ENCODE peak calls at places on chromosomes 3 and 15, in six cellular contexts. One of them, this sample, is unnamed.
A peak's percentile ranks its signal among the peaks of the same experiment; 100 is the strongest.

GRCh38 chr3:53192608-53193007 is 31.6 kb downstream of the PRKCD start:
- DNase-seq in A549: no peak
- DNase-seq in K562: no peak
- DNase-seq in HepG2: no peak
- DNase-seq in endothelial cell of umbilical vein: no peak
- DNase-seq in GM12878: no peak
- DNase-seq in this sample: no peak

GRCh38 chr15:30984118-30984517 is 7.3 kb downstream of the MTMR10 start:
- DNase-seq in HepG2: no peak
- DNase-seq in A549: no peak
- DNase-seq in endothelial cell of umbilical vein: no peak
- DNase-seq in K562: no peak
- DNase-seq in GM12878: no peak
- DNase-seq in this sample: no peak

GRCh38 chr15:65033659-65034269 is 4.3 kb upstream of the MTFMT start:
- DNase-seq in K562: peak; percentile 53
- DNase-seq in A549: no peak
- DNase-seq in endothelial cell of umbilical vein: peak; percentile 38
- DNase-seq in HepG2: peak; percentile 63
- DNase-seq in GM12878: no peak
- DNase-seq in this sample: peak; percentile 56

GRCh38 chr15:97759363-97759762 is 201.1 kb upstream of the ARRDC4 start:
- DNase-seq in K562: peak; percentile 15
- DNase-seq in A549: no peak
- DNase-seq in GM12878: no peak
- DNase-seq in endothelial cell of umbilical vein: peak; percentile 62
- DNase-seq in HepG2: no peak
- DNase-seq in this sample: peak; percentile 73

GRCh38 chr3:38725726-38726410 is 76.4 kb upstream of the SCN5A start:
- DNase-seq in endothelial cell of umbilical vein: peak; percentile 84
- DNase-seq in HepG2: no peak
- DNase-seq in GM12878: no peak
- DNase-seq in K562: peak; percentile 89
- DNase-seq in A549: no peak
- DNase-seq in this sample: no peak

GRCh38 chr15:101489633-101490407 is at the start of gene PCSK6:
- DNase-seq in GM12878: no peak
- DNase-seq in HepG2: no peak
- DNase-seq in A549: peak; percentile 66
- DNase-seq in K562: peak; percentile 49
- DNase-seq in endothelial cell of umbilical vein: no peak
- DNase-seq in this sample: peak; percentile 51

GRCh38 chr3:158709666-158710083 is 22.6 kb downstream of the RARRES1 start:
- DNase-seq in A549: no peak
- DNase-seq in HepG2: no peak
- DNase-seq in endothelial cell of umbilical vein: peak; percentile 54
- DNase-seq in K562: peak; percentile 62
- DNase-seq in GM12878: no peak
- DNase-seq in this sample: peak; percentile 28

GRCh38 chr3:59115355-59116136 is 65.7 kb upstream of the CFAP20DC start:
- DNase-seq in GM12878: no peak
- DNase-seq in HepG2: no peak
- DNase-seq in endothelial cell of umbilical vein: no peak
- DNase-seq in K562: no peak
- DNase-seq in A549: no peak
- DNase-seq in this sample: no peak

GRCh38 chr3:175336406-175337133 is 477.4 kb downstream of the NAALADL2 start:
- DNase-seq in K562: no peak
- DNase-seq in HepG2: no peak
- DNase-seq in A549: no peak
- DNase-seq in GM12878: no peak
- DNase-seq in endothelial cell of umbilical vein: no peak
- DNase-seq in this sample: no peak

GRCh38 chr3:24622138-24622537 is 127.5 kb upstream of the THRB start:
- DNase-seq in HepG2: no peak
- DNase-seq in A549: no peak
- DNase-seq in GM12878: no peak
- DNase-seq in K562: peak; percentile 12
- DNase-seq in endothelial cell of umbilical vein: no peak
- DNase-seq in this sample: no peak

GRCh38 chr15:61639491-61639890 is 410.4 kb upstream of the RORA start:
- DNase-seq in endothelial cell of umbilical vein: no peak
- DNase-seq in HepG2: no peak
- DNase-seq in A549: no peak
- DNase-seq in GM12878: no peak
- DNase-seq in K562: no peak
- DNase-seq in this sample: no peak

GRCh38 chr3:56157693-56158092 is 310.6 kb downstream of the ERC2 start:
- DNase-seq in A549: no peak
- DNase-seq in GM12878: peak; percentile 1
- DNase-seq in endothelial cell of umbilical vein: no peak
- DNase-seq in HepG2: no peak
- DNase-seq in K562: no peak
- DNase-seq in this sample: peak; percentile 90

GRCh38 chr3:142497729-142498128 is 49.9 kb upstream of the XRN1 start:
- DNase-seq in A549: no peak
- DNase-seq in K562: no peak
- DNase-seq in HepG2: no peak
- DNase-seq in endothelial cell of umbilical vein: no peak
- DNase-seq in GM12878: no peak
- DNase-seq in this sample: no peak

GRCh38 chr3:179272385-179272784 is 21.5 kb upstream of the KCNMB3 start:
- DNase-seq in HepG2: no peak
- DNase-seq in endothelial cell of umbilical vein: peak; percentile 49
- DNase-seq in A549: no peak
- DNase-seq in K562: no peak
- DNase-seq in GM12878: no peak
- DNase-seq in this sample: no peak

GRCh38 chr3:82568776-82569338 is 807.4 kb upstream of the GBE1 start:
- DNase-seq in A549: no peak
- DNase-seq in HepG2: peak; percentile 31
- DNase-seq in endothelial cell of umbilical vein: no peak
- DNase-seq in GM12878: no peak
- DNase-seq in K562: no peak
- DNase-seq in this sample: no peak

GRCh38 chr15:98597666-98598065 is 50.7 kb upstream of the IGF1R start:
- DNase-seq in A549: no peak
- DNase-seq in K562: no peak
- DNase-seq in HepG2: no peak
- DNase-seq in GM12878: no peak
- DNase-seq in endothelial cell of umbilical vein: no peak
- DNase-seq in this sample: no peak

GRCh38 chr3:8895829-8896228 is 67.4 kb downstream of the RAD18 start:
- DNase-seq in endothelial cell of umbilical vein: no peak
- DNase-seq in K562: no peak
- DNase-seq in A549: no peak
- DNase-seq in GM12878: no peak
- DNase-seq in HepG2: no peak
- DNase-seq in this sample: no peak

GRCh38 chr3:129593595-129594339 is 12.7 kb downstream of the PLXND1 start:
- DNase-seq in endothelial cell of umbilical vein: peak; percentile 74
- DNase-seq in HepG2: peak; percentile 95
- DNase-seq in K562: no peak
- DNase-seq in A549: no peak
- DNase-seq in GM12878: no peak
- DNase-seq in this sample: peak; percentile 97

GRCh38 chr3:133476971-133477375 is 77.1 kb downstream of the BFSP2 start:
- DNase-seq in endothelial cell of umbilical vein: no peak
- DNase-seq in HepG2: no peak
- DNase-seq in K562: no peak
- DNase-seq in GM12878: no peak
- DNase-seq in A549: no peak
- DNase-seq in this sample: no peak

GRCh38 chr3:153599685-153600084 is 437.7 kb downstream of the RAP2B start:
- DNase-seq in HepG2: peak; percentile 76
- DNase-seq in endothelial cell of umbilical vein: peak; percentile 87
- DNase-seq in GM12878: no peak
- DNase-seq in K562: no peak
- DNase-seq in A549: no peak
- DNase-seq in this sample: no peak

GRCh38 chr3:10786640-10787039 is 29.4 kb upstream of the SLC6A11 start:
- DNase-seq in HepG2: no peak
- DNase-seq in K562: no peak
- DNase-seq in A549: no peak
- DNase-seq in endothelial cell of umbilical vein: no peak
- DNase-seq in GM12878: no peak
- DNase-seq in this sample: no peak

GRCh38 chr3:10780243-10780642 is 35.8 kb upstream of the SLC6A11 start:
- DNase-seq in HepG2: no peak
- DNase-seq in A549: no peak
- DNase-seq in GM12878: no peak
- DNase-seq in K562: no peak
- DNase-seq in endothelial cell of umbilical vein: no peak
- DNase-seq in this sample: no peak

GRCh38 chr3:10782011-10782410 is 34.0 kb upstream of the SLC6A11 start:
- DNase-seq in HepG2: no peak
- DNase-seq in endothelial cell of umbilical vein: no peak
- DNase-seq in A549: no peak
- DNase-seq in GM12878: no peak
- DNase-seq in K562: no peak
- DNase-seq in this sample: no peak

GRCh38 chr3:10780922-10781321 is 35.1 kb upstream of the SLC6A11 start:
- DNase-seq in K562: no peak
- DNase-seq in GM12878: no peak
- DNase-seq in HepG2: no peak
- DNase-seq in A549: no peak
- DNase-seq in endothelial cell of umbilical vein: no peak
- DNase-seq in this sample: no peak

GRCh38 chr3:10783360-10784346 is 32.4 kb upstream of the SLC6A11 start:
- DNase-seq in GM12878: no peak
- DNase-seq in endothelial cell of umbilical vein: peak; percentile 33
- DNase-seq in K562: peak; percentile 60
- DNase-seq in HepG2: peak; percentile 36
- DNase-seq in A549: peak; percentile 40
- DNase-seq in this sample: peak; percentile 46
- TF ChIP-seq MYC in GM12878: no peak
- TF ChIP-seq MYC in endothelial cell of umbilical vein: no peak
- TF ChIP-seq MYC in K562: no peak
- TF ChIP-seq MYC in HepG2: no peak
- TF ChIP-seq MYC in A549: no peak
- TF ChIP-seq MYC in this sample: no peak

DNA sequence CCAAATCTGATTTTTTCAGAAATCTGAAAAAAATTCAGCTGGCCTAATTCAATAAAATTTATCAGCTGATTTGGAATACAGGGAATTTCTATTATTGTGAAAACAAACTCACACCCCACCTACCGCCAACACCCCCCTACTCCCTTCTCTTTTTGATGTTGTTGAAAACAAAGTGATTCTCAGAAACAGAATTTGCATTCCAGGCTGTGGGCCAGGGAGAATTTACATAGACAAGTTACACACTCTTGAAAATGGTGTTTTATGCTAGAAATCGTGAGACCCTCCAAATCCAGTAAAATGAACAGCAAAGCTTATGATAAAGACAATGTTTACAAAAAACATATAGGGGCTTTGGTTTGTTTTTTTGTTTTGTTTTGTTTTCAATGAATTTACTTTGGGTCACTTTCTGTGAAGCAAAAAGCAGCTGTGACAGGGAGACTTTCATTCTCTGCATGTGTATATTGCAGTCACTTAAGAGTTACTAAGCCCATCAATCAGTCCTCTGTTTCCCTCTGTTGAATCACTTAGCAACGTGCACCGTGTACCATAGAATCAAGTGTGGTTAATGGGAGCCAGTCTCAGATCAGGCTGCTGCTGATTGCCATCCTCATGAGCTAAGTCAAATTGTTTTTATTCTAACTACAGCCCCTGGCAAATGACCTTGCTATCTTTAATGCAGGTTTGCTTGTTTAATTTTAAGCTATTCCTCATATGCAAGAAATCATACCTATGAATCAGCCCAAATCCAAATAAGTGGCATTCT is 159.8 kb downstream of the ALCAM start:
- DNase-seq in HepG2: no peak
- DNase-seq in GM12878: no peak
- DNase-seq in endothelial cell of umbilical vein: no peak
- DNase-seq in A549: no peak
- DNase-seq in K562: no peak
- DNase-seq in this sample: no peak
- TF ChIP-seq MYC in HepG2: no peak
- TF ChIP-seq MYC in GM12878: no peak
- TF ChIP-seq MYC in endothelial cell of umbilical vein: no peak
- TF ChIP-seq MYC in A549: no peak
- TF ChIP-seq MYC in K562: no peak
- TF ChIP-seq MYC in this sample: no peak

DNA sequence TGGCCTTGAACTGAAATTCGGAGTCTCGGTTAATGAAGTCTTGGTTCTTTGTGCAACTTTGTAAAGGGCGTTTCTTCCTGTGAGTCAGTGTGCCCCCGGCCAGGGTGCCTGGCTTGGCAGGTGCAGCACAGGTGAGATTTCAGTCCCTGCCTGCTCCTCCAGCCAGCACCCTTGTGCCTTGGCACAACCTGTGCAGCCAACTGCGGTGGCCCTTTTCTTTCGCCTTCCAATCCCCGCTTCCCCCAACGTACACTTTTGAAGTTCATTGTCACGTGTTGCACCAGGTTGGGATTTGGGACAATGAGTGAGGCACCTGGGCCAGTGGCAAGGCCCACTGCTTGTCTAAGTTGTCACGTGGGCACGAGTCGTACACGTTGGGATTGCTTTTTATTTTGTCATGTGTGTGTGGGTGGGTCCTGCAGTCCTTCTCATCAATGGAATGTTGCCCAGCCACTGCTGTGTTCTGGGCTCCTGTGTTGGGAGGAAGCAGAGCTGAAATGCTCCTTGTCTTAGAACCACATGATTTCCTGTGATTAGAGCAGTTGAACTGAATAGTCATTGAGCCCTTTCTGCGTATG is 242.9 kb upstream of the BHLHE40 start:
- DNase-seq in HepG2: no peak
- DNase-seq in GM12878: no peak
- DNase-seq in endothelial cell of umbilical vein: peak; percentile 79
- DNase-seq in A549: no peak
- DNase-seq in K562: no peak
- DNase-seq in this sample: no peak
- TF ChIP-seq MYC in HepG2: no peak
- TF ChIP-seq MYC in GM12878: no peak
- TF ChIP-seq MYC in endothelial cell of umbilical vein: no peak
- TF ChIP-seq MYC in A549: no peak
- TF ChIP-seq MYC in K562: no peak
- TF ChIP-seq MYC in this sample: no peak

DNA sequence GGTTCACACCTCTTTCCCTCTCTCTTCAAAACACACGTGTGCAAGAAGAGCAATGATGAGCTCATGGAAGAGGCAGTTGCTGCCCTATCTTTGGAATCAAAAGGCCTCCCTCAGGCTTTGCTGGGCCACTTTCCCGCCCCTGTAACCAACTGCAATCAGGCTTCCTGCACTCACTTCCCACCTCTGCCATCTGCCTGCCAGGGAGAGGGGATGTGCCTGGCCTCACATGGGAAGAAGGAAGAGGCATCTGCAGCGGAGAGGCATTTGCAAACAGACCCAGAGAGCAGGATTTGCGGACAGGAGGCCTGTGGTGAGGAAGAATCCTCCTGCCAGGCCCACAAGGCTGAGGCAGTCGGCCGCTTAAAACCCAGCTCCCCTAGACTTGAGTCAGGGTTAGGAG is 175.6 kb upstream of the ATP10A start:
- DNase-seq in A549: no peak
- DNase-seq in K562: no peak
- DNase-seq in GM12878: no peak
- DNase-seq in endothelial cell of umbilical vein: no peak
- DNase-seq in HepG2: no peak
- DNase-seq in this sample: no peak
- TF ChIP-seq MYC in A549: no peak
- TF ChIP-seq MYC in K562: no peak
- TF ChIP-seq MYC in GM12878: no peak
- TF ChIP-seq MYC in endothelial cell of umbilical vein: no peak
- TF ChIP-seq MYC in HepG2: no peak
- TF ChIP-seq MYC in this sample: no peak

This sample was measured in NB4.